ENCODE peak calls at places on chromosome 2, in four cellular contexts. D is K562, K is GM12891, M is GM12878. R is an unnamed sample.

GRCh38 chr2:190098851-190099250 is 36.3 kb upstream of the MSTN start:
- DNase-seq in D (no peak), K (no peak), M (no peak), R (no peak)

GRCh38 chr2:58649746-58650145 is 408.6 kb upstream of the FANCL start:
- DNase-seq in D (no peak), K (no peak), M (no peak), R (no peak)

GRCh38 chr2:156626931-156627330 is 190.8 kb downstream of the GPD2 start:
- DNase-seq in D (no peak), K (no peak), M (no peak), R (no peak)

GRCh38 chr2:3805120-3805519 is 101.7 kb downstream of the DCDC2C start:
- DNase-seq in D (peak), K (no peak), M (no peak), R (no peak)

GRCh38 chr2:289362-290089 is 1.6 kb upstream of the ALKAL2 start:
- DNase-seq in D (peak), K (no peak), M (no peak), R (no peak)

GRCh38 chr2:158473719-158474392 is 17.1 kb downstream of the PKP4 start:
- DNase-seq in D (no peak), K (no peak), M (no peak), R (no peak)

GRCh38 chr2:114201781-114202180 is 240.7 kb upstream of the DPP10 start:
- DNase-seq in D (no peak), K (no peak), M (no peak), R (no peak)

GRCh38 chr2:55743583-55743982 is 49.9 kb upstream of the PNPT1 start:
- DNase-seq in D (no peak), K (no peak), M (no peak), R (no peak)

GRCh38 chr2:144426981-144427479 is 92.9 kb downstream of the ZEB2 start:
- DNase-seq in D (no peak), K (no peak), M (no peak), R (no peak)

GRCh38 chr2:9152975-9153402 is 53.6 kb upstream of the ASAP2 start:
- DNase-seq in D (no peak), K (no peak), M (no peak), R (no peak)

GRCh38 chr2:64626963-64627760 is 26.6 kb downstream of the SERTAD2 start:
- DNase-seq in D (no peak), K (no peak), M (no peak), R (no peak)
- TF ChIP-seq SPI1 in D (no peak), K (no peak), M (no peak), R (no peak)

GRCh38 chr2:96907405-96908041 is 37.6 kb upstream of the SEMA4C start:
- DNase-seq in D (no peak), K (no peak), M (no peak), R (no peak)
- TF ChIP-seq SPI1 in D (no peak), K (no peak), M (no peak), R (no peak)

GRCh38 chr2:213147550-213147949 is 3.9 kb downstream of the IKZF2 start:
- DNase-seq in D (no peak), K (no peak), M (no peak), R (no peak)
- TF ChIP-seq SPI1 in D (no peak), K (no peak), M (no peak), R (no peak)

DNA sequence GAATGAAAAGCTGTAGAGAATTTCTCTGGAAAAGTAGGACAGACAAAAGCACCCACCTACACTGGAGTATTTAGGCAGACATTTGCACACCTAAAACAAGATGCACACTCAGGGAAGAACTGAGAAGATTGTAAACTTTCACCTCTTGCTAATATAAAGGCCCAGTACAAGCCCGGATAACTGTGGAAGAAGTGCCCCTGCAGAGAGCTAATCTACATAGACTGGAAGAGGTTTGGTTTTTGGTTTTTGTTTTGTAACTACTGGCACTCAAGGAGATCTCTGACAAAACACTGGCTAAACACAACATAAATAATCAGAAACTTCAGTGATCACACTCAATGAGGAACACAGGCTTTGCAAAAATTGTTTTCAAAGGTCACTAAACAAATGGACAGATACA is 782.2 kb upstream of the SLC8A1 start:
- DNase-seq in D (no peak), K (no peak), M (no peak), R (no peak)
- TF ChIP-seq SPI1 in D (no peak), K (no peak), M (no peak), R (no peak)

DNA sequence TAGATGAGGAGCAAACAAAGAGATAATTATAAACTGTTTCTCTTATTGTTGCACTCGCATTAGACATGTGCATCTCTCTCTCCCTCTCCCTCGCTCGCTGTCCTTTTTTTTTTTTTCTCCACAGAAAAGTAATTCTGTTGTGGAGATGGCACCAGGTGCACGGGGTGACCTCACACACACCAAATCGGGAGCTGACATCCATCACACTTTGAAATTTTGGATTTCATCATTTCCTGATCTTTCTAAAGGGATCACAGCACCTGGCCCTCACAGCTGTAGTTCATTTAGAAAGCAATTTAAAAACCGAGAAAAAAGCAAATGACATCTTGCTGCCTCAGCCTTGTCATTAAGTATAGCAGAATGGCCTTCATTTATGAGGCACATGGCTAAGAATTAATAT is 717.2 kb downstream of the RNF144A start:
- DNase-seq in D (no peak), K (no peak), M (no peak), R (no peak)
- TF ChIP-seq SPI1 in D (no peak), K (no peak), M (no peak), R (no peak)

GRCh38 chr2:231200805-231201474 is 2.5 kb downstream of the ARMC9 start:
- DNase-seq in D (peak), K (no peak), M (no peak), R (no peak)
- TF ChIP-seq SPI1 in D (no peak), K (no peak), M (no peak), R (no peak)

DNA sequence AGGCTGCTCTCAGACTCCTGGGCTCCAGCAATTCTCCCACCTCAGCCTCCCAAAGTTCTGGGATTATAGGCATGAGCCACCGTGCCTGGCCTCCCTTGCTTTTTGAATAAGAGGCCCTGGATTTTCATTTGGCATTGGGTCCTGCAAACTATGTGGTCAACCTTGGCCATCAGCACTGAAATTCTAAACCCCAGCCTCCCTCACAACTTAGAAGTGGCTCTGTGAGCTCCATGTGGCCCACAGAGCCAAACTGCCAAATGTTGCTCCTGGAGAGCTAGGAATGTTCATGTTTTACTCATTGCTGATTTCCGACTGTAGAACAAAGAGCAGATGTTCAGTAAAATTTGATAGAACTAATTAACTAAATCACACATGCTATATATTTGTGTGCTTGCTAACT is 210.6 kb upstream of the AGAP1 start:
- DNase-seq in D (no peak), K (no peak), M (no peak), R (no peak)
- TF ChIP-seq SPI1 in D (no peak), K (no peak), M (no peak), R (no peak)

GRCh38 chr2:11411768-11412448 is 54.1 kb downstream of the E2F6 start:
- DNase-seq in D (peak), K (no peak), M (no peak), R (no peak)
- TF ChIP-seq SPI1 in D (peak), K (peak), M (peak), R (peak)

DNA sequence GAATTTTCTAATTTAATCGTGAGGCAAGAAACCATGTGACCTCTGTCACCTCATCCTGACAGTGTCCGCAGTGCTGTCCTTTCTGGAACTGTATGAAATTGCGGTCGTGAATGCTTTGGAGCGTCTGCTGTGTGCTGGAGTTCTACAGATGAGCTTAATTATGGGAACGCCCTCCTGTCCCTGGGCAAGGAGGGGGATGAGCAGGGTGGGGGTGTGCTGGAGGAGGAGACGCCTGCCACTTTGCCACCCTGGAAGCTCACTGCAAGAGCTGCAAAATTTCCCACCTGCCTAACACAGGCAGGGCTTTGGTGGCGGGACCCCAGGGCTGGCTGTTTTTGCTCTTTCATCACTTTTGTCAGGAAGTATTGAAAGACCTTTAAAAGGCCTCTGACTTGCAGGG is 6.5 kb downstream of the LPIN1 start:
- DNase-seq in D (no peak), K (no peak), M (no peak), R (no peak)
- TF ChIP-seq SPI1 in D (no peak), K (no peak), M (no peak), R (no peak)

GRCh38 chr2:85549095-85549494 is 10.1 kb downstream of the MAT2A start:
- DNase-seq in D (no peak), K (no peak), M (no peak), R (no peak)

GRCh38 chr2:85547089-85547858 is 8.3 kb downstream of the MAT2A start:
- DNase-seq in D (peak), K (no peak), M (no peak), R (no peak)

GRCh38 chr2:85548608-85548900 is 9.6 kb downstream of the MAT2A start:
- DNase-seq in D (no peak), K (no peak), M (no peak), R (no peak)

GRCh38 chr2:85549826-85550225 is 10.9 kb downstream of the MAT2A start:
- DNase-seq in D (no peak), K (no peak), M (no peak), R (no peak)

DNA sequence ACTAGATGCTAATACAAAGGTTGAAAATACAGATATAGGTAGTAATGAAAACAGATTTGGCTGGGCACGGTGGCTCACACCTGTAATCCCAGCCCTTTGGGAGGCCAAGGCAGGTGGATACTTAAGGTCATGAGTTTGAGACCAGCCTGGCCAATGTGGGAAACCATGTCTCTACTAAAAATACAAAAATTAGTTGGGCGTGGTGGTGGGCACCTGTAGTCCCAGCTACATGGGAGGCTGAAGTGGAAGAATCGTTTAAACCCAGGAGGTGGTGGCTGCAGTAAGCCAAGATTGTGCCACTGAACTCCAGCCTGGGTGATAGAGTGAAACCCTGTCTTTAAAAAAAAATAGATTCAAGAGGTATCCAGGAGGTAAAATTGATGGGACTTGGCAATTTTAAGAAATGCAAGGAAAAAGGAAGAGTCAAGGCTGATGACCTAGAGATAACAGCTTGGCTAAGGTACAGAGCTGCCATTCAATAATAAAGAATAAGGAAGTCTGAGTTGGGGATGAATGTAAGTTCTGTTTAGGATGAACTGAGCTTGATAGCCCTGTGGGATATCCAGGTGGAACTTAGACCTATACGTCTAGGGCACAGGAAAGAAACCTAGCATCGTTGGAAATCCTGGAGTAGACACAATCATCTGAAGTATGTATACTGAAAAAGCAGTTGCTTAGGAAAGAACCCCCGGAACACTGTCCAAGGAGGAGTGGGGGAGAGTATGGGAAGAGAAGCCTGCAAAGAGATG is 9.1 kb downstream of the MAT2A start:
- DNase-seq in D (no peak), K (no peak), M (no peak), R (no peak)
- TF ChIP-seq SPI1 in D (no peak), K (no peak), M (no peak), R (peak)